ENCODE peak calls at places on chromosome 16, in five cellular contexts. V is stomach, F is heart left ventricle, X is adrenal gland, Q is HepG2. E is an unnamed sample.

GRCh38 chr16:12819126-12820117 is 15.7 kb upstream of the CPPED1 start:
- DNase-seq in V (peak; percentile 74), F (peak; percentile 51), X (peak; percentile 80), Q (peak; percentile 79), E (peak; percentile 41)

GRCh38 chr16:74700206-74701040 is at the start of gene MLKL:
- DNase-seq in V (peak; percentile 65), F (peak; percentile 75), X (peak; percentile 65), Q (peak; percentile 62), E (no peak)

GRCh38 chr16:56119138-56119537 is 72.2 kb upstream of the GNAO1 start:
- DNase-seq in V (no peak), F (no peak), X (no peak), Q (no peak), E (no peak)

GRCh38 chr16:84993926-84994325 is 17.4 kb downstream of the ZDHHC7 start:
- DNase-seq in V (no peak), F (no peak), X (no peak), Q (no peak), E (no peak)

GRCh38 chr16:17635183-17635582 is 164.4 kb upstream of the XYLT1 start:
- DNase-seq in V (no peak), F (no peak), X (no peak), Q (no peak), E (no peak)

GRCh38 chr16:84660973-84661372 is 12.7 kb downstream of the KLHL36 start:
- DNase-seq in V (no peak), F (no peak), X (no peak), Q (no peak), E (no peak)

GRCh38 chr16:14378131-14378551 is 251.9 kb downstream of the PARN start:
- DNase-seq in V (no peak), F (no peak), X (no peak), Q (peak; percentile 52), E (no peak)

GRCh38 chr16:85310868-85311585 is 198.8 kb upstream of the CIBAR2 start:
- DNase-seq in V (no peak), F (peak; percentile 60), X (no peak), Q (no peak), E (no peak)

GRCh38 chr16:75138636-75139035 is 9.7 kb upstream of the ZFP1 start:
- DNase-seq in V (no peak), F (no peak), X (no peak), Q (no peak), E (no peak)

GRCh38 chr16:56669840-56670639 is 426 bp downstream of the MT1H start:
- DNase-seq in V (no peak), F (no peak), X (no peak), Q (no peak), E (no peak)

GRCh38 chr16:47144559-47144877 is 773 bp upstream of the NETO2 start:
- DNase-seq in V (no peak), F (no peak), X (no peak), Q (no peak), E (no peak)

GRCh38 chr16:66419527-66419926 is 7.6 kb upstream of the BEAN1 start:
- DNase-seq in V (no peak), F (no peak), X (no peak), Q (no peak), E (no peak)

GRCh38 chr16:57479422-57480126 is 6.7 kb downstream of the DOK4 start:
- DNase-seq in V (peak; percentile 66), F (no peak), X (no peak), Q (peak; percentile 60), E (peak; percentile 61)

GRCh38 chr16:5916711-5917191 is 819.2 kb upstream of the EEF2KMT start:
- DNase-seq in V (no peak), F (no peak), X (no peak), Q (no peak), E (no peak)

GRCh38 chr16:64184156-64184555 is 937.7 kb downstream of the CDH11 start:
- DNase-seq in V (no peak), F (no peak), X (no peak), Q (no peak), E (no peak)

GRCh38 chr16:83002351-83003334 is 375.9 kb downstream of the CDH13 start:
- DNase-seq in V (no peak), F (no peak), X (no peak), Q (no peak), E (no peak)

GRCh38 chr16:22395960-22396359 is 21.5 kb upstream of the CDR2 start:
- DNase-seq in V (no peak), F (no peak), X (no peak), Q (no peak), E (no peak)

GRCh38 chr16:70703041-70703834 is 17.4 kb upstream of the MTSS2 start:
- DNase-seq in V (no peak), F (peak; percentile 78), X (peak; percentile 92), Q (peak; percentile 79), E (peak; percentile 67)

GRCh38 chr16:75266738-75267630 is 15.6 kb upstream of the BCAR1 start:
- DNase-seq in V (no peak), F (no peak), X (no peak), Q (no peak), E (peak; percentile 48)

GRCh38 chr16:57234707-57235092 is 10.4 kb upstream of the ARL2BP start:
- DNase-seq in V (no peak), F (no peak), X (no peak), Q (no peak), E (no peak)

GRCh38 chr16:53945996-53946395 is 242.0 kb downstream of the FTO start:
- DNase-seq in V (no peak), F (no peak), X (no peak), Q (peak; percentile 57), E (no peak)

GRCh38 chr16:79185681-79186080 is 414.9 kb downstream of the MAF start:
- DNase-seq in V (no peak), F (no peak), X (no peak), Q (no peak), E (no peak)

GRCh38 chr16:85697441-85697840 is 8.7 kb upstream of the GINS2 start:
- DNase-seq in V (no peak), F (peak; percentile 14), X (no peak), Q (no peak), E (no peak)

GRCh38 chr16:65212791-65213190 is 90.9 kb upstream of the CDH11 start:
- DNase-seq in V (no peak), F (no peak), X (no peak), Q (no peak), E (no peak)

GRCh38 chr16:5444181-5444580 is 346.6 kb upstream of the EEF2KMT start:
- DNase-seq in V (no peak), F (no peak), X (no peak), Q (no peak), E (no peak)

GRCh38 chr16:57533366-57533617 is 3.1 kb downstream of the CCDC102A start:
- DNase-seq in V (no peak), F (no peak), X (peak; percentile 20), Q (no peak), E (no peak)

GRCh38 chr16:56609463-56609921 is 1.1 kb downstream of the MT2A start:
- DNase-seq in V (peak; percentile 81), F (peak; percentile 77), X (peak; percentile 85), Q (peak; percentile 75), E (no peak)

GRCh38 chr16:89506791-89507191 is 1.4 kb upstream of the SPG7 start:
- DNase-seq in V (no peak), F (no peak), X (no peak), Q (no peak), E (no peak)

GRCh38 chr16:81457326-81458133 is 12.9 kb downstream of the CMIP start:
- DNase-seq in V (no peak), F (no peak), X (peak; percentile 75), Q (peak; percentile 89), E (peak; percentile 39)

GRCh38 chr16:83838151-83838550 is 30.4 kb downstream of the HSBP1 start:
- DNase-seq in V (no peak), F (no peak), X (no peak), Q (no peak), E (no peak)

GRCh38 chr16:23434380-23434779 is 18.6 kb downstream of the COG7 start:
- DNase-seq in V (no peak), F (no peak), X (no peak), Q (peak; percentile 83), E (no peak)

GRCh38 chr16:11783319-11784047 is 13.6 kb downstream of the ZC3H7A start:
- DNase-seq in V (no peak), F (no peak), X (peak; percentile 25), Q (no peak), E (no peak)
- H3K4me3 ChIP-seq in V (peak overlapping the region; percentile 7), F (peak overlapping the region; percentile 17), X (no peak overlapping the region), Q (no peak overlapping the region), E (peak overlapping the region; percentile 19)

DNA sequence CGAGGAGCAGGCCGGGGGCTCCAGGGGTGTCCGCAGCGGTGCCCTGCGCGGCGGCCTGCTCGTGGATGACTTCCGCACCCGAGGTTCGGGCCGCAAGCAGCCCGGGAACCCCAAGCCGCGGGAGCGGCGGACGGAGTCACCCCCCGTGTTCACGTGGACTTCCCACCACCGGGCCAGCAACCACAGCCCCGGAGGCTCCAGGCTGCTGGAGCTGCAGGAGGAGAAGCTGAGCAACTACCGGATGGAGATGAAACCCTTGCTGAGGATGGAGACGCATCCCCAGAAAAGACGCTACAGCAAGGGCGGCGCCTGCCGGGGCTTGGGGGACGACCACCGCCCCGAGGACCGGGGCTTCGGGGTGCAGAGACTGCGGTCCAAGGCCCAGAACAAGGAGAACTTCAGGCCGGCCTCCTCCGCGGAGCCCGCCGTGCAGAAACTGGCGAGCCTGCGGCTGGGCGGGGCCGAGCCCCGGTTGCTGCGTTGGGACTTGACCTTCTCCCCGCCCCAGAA is 75.8 kb downstream of the KLHDC4 start:
- DNase-seq in V (no peak), F (no peak), X (no peak), Q (no peak), E (no peak)
- H3K27me3 ChIP-seq in V (peaks cover 22% of the 10 kb centered on the region), F (peaks cover 14% of the 10 kb centered on the region), X (no peaks in the 10 kb centered on the region), Q (peaks cover 73% of the 10 kb centered on the region), E (no peaks in the 10 kb centered on the region)

GRCh38 chr16:15604460-15605390 is 38.2 kb downstream of the MARF1 start:
- DNase-seq in V (no peak), F (no peak), X (no peak), Q (no peak), E (no peak)
- TF ChIP-seq POLR2A in V (no peak), F (no peak), X (no peak), Q (no peak), E (no peak)

GRCh38 chr16:48963901-48964615 is 317.6 kb downstream of the CBLN1 start:
- DNase-seq in V (no peak), F (no peak), X (no peak), Q (no peak), E (no peak)
- H3K4me3 ChIP-seq in V (no peak overlapping the region), F (no peak overlapping the region), X (no peak overlapping the region), Q (no peak overlapping the region), E (no peak overlapping the region)

GRCh38 chr16:49548571-49548970 is 175.0 kb downstream of the C16orf78 start:
- DNase-seq in V (no peak), F (no peak), X (no peak), Q (no peak), E (no peak)
- H3K27me3 ChIP-seq in V (no peaks in the 10 kb centered on the region), F (no peaks in the 10 kb centered on the region), X (no peaks in the 10 kb centered on the region), Q (peaks cover 14% of the 10 kb centered on the region), E (no peaks in the 10 kb centered on the region)

E was measured in ovary.